ENCODE peak calls at places on chromosomes 16 and 17, in eight cellular contexts. F is thoracic aorta; Y is suprapubic skin; L is naive thymus-derived CD4-positive, alpha-beta T cell; K is HCT116; W is spleen; J is left ventricle myocardium inferior; N is OCI-LY7. E is an unnamed sample. For H3K4me1, the result is how much of the 10 kb centered on the place peaks cover.

GRCh38 chr16:73053379-73054130 is 5.6 kb upstream of the ZFHX3 start:
- DNase-seq in F (no peak), L (no peak), J (no peak), W (no peak), K (peak), N (no peak), Y (no peak), E (no peak)

GRCh38 chr17:80866050-80866793 is 125.4 kb upstream of the CHMP6 start:
- DNase-seq in K (peak), W (peak), Y (no peak), F (no peak), J (peak), L (peak), N (peak), E (no peak)

GRCh38 chr17:78129385-78130079 is 977 bp upstream of the TMC6 start:
- DNase-seq in L (peak), Y (no peak), K (no peak), J (no peak), F (no peak), W (peak), N (peak), E (no peak)

GRCh38 chr17:21289902-21290571 is 5.5 kb downstream of the MAP2K3 start:
- DNase-seq in Y (no peak), N (no peak), W (no peak), L (no peak), J (peak), K (no peak), F (no peak), E (no peak)

GRCh38 chr17:83053021-83053778 is 26.2 kb upstream of the METRNL start:
- DNase-seq in N (no peak), F (no peak), J (peak), W (peak), Y (no peak), K (no peak), L (peak), E (no peak)

GRCh38 chr16:50977064-50977621 is 173.9 kb downstream of the SALL1 start:
- DNase-seq in W (no peak), N (no peak), K (no peak), J (no peak), L (no peak), F (no peak), Y (no peak), E (no peak)

GRCh38 chr17:49603238-49603637 is 27.6 kb downstream of the NXPH3 start:
- DNase-seq in Y (no peak), F (no peak), W (no peak), J (no peak), L (no peak), N (no peak), K (no peak), E (no peak)

GRCh38 chr17:38334480-38335364 is 9.0 kb downstream of the GPR179 start:
- DNase-seq in L (no peak), F (no peak), J (no peak), K (no peak), N (no peak), Y (no peak), W (no peak), E (no peak)

GRCh38 chr17:3885970-3886369 is 6.9 kb downstream of the CAMKK1 start:
- DNase-seq in N (no peak), Y (no peak), F (no peak), J (no peak), W (no peak), L (no peak), K (no peak), E (no peak)

GRCh38 chr16:9297437-9298113 is 206.1 kb downstream of the HAPSTR1 start:
- DNase-seq in N (peak), W (no peak), Y (no peak), F (no peak), K (peak), J (no peak), L (no peak), E (no peak)

GRCh38 chr17:78357687-78358537 is 2.0 kb downstream of the SOCS3 start:
- DNase-seq in J (no peak), W (no peak), K (no peak), Y (no peak), F (no peak), N (no peak), L (peak), E (no peak)

DNA sequence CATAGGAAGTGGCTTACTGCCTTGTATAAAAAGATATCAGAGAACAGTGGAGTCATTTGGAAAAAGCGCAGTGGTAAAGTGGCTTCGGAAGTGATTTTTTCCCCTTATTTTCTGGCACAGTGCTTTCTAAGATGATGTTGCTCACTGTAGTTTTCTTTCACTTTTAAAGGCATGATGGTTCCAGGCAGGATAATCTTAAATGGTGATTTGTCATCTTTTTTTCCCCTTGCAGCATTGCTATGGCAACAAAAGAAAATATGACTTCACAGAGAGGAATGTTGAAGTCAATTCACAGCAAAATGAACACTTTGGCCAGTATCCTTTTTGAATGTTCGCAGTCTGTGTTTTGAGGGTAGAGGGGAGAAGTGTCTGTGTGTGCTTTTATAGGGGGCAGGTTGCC is 42.5 kb downstream of the GOSR1 start:
- DNase-seq in F (no peak), W (no peak), N (no peak), Y (no peak), L (no peak), J (no peak), K (no peak), E (no peak)
- H3K4me3 ChIP-seq in F (peak), W (no peak), N (no peak), Y (no peak), L (no peak), J (no peak), K (no peak), E (no peak)

GRCh38 chr17:17347234-17347955 is 44.2 kb downstream of the NT5M start:
- DNase-seq in L (no peak), Y (peak), N (no peak), W (peak), J (no peak), F (no peak), K (no peak), E (no peak)
- H3K4me1 ChIP-seq in L (under half), Y (under half), N (under half), W (under half), J (under half), F (under half), K (under half), E (under half)

GRCh38 chr17:73338566-73339247 is 26.9 kb upstream of the CDC42EP4 start:
- DNase-seq in K (no peak), L (no peak), J (no peak), Y (peak), N (no peak), W (no peak), F (no peak), E (no peak)
- H3K4me3 ChIP-seq in K (no peak), L (no peak), J (no peak), Y (no peak), N (no peak), W (no peak), F (peak), E (no peak)

GRCh38 chr16:85052536-85052935 is 24.9 kb downstream of the KIAA0513 start:
- DNase-seq in J (no peak), L (no peak), N (no peak), Y (no peak), F (no peak), W (no peak), K (no peak), E (no peak)
- H3K4me1 ChIP-seq in J (under half), L (under half), N (under half), Y (under half), F (under half), W (under half), K (under half), E (under half)

DNA sequence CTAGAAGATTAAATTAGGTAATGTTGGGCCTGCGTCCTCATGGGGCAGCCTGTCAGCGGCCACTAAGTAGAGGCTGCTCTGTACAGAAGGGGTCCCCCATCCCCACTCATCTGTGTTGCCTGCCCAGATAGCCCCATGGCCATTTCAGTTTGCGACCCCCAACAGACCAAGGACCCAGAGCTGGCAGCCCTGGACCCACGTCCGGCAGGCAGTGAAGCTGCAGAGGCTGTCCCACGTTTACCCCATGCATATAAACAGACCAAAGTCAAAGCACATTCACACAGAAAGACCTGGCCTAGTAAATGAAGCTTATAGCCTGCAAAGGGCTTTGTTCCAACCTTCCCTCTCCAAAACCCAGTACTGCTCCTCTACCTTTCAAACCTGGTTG is 4.6 kb downstream of the PDF start:
- DNase-seq in F (no peak), L (no peak), K (no peak), N (no peak), W (peak), Y (no peak), J (no peak), E (no peak)
- H3K4me3 ChIP-seq in F (no peak), L (no peak), K (no peak), N (peak), W (no peak), Y (no peak), J (no peak), E (no peak)

DNA sequence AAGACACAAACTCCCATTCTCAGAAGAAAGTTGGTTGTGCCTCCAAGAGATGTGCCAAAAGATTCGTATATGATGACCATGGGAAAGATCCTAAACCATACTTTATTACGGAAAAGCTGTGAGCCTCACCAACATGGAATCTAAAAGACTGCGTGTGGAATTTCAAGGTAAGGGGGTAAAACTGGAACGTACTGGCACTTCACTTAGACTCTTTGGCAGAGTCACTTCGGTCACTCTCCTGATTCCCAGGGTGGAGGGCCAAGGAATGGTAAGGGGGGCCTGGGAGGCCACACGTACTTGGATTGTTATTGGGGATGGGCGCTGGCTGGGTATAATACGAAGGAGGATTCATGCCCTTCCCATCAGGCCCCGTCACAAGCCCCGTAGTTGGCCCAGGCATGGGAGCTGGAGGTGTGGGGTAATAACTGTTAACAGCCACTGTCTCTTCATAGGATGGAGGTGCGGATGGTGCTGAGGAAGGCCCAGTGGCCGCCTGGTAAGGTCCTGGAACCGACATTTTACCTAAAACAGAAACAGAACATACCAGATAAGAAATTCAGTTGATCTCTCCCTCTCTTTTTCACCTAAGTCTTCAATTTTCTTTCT is 30.4 kb downstream of the LITAF start:
- DNase-seq in W (peak), Y (no peak), N (no peak), J (no peak), K (no peak), F (no peak), L (no peak), E (no peak)
- H3K4me1 ChIP-seq in W (half or more), Y (under half), N (under half), J (half or more), K (under half), F (under half), L (half or more), E (under half)

GRCh38 chr17:46841561-46842379 is 9.6 kb upstream of the WNT9B start:
- DNase-seq in Y (no peak), L (peak), F (no peak), J (no peak), K (no peak), N (no peak), W (no peak), E (no peak)
- H3K4me3 ChIP-seq in Y (no peak), L (no peak), F (no peak), J (peak), K (no peak), N (no peak), W (no peak), E (no peak)